ENCODE peak calls at places on chromosome 16, in ten cellular contexts. N is stimulated activated CD4-positive, alpha-beta T cell treated with anti-CD3 and anti-CD28 coated beads, Interleukin-1b, Interleukin-23, amount 100 ng/mL, for 24 hours; M is RPMI7951; Q is GOT3; R is activated CD4-positive, alpha-beta memory T cell treated with anti-CD3 and anti-CD28 coated beads, Interleukin-2, amount 10 ng/mL, durations not matched to agents 7 days and 5 days; W is GM20000; J is lower lobe of right lung; Z is SW480; H is activated CD4-positive, alpha-beta T cell treated with anti-CD3 and anti-CD28 coated beads for 4 hours; Y is activated naive CD4-positive, alpha-beta T cell. P is an unnamed sample.

GRCh38 chr16:82793550-82794244 is 166.9 kb downstream of the CDH13 start:
- DNase-seq in N (no peak), M (no peak), Q (no peak), R (no peak), W (no peak), J (no peak), Z (no peak), H (no peak), Y (no peak), P (no peak)

GRCh38 chr16:82945420-82946096 is 318.8 kb downstream of the CDH13 start:
- DNase-seq in N (no peak), M (peak), Q (no peak), R (peak), W (no peak), J (no peak), Z (no peak), H (no peak), Y (no peak), P (no peak)

GRCh38 chr16:84788968-84789371 is 30.8 kb upstream of the CRISPLD2 start:
- DNase-seq in N (no peak), M (no peak), Q (no peak), R (no peak), W (no peak), J (no peak), Z (no peak), H (no peak), Y (no peak), P (no peak)

GRCh38 chr16:21226749-21227148 is 6.8 kb upstream of the ANKS4B start:
- DNase-seq in N (no peak), M (peak), Q (no peak), R (no peak), W (no peak), J (no peak), Z (no peak), H (no peak), Y (no peak), P (no peak)

GRCh38 chr16:65660390-65660789 is 538.5 kb upstream of the CDH11 start:
- DNase-seq in N (no peak), M (peak), Q (no peak), R (no peak), W (no peak), J (no peak), Z (no peak), H (no peak), Y (no peak), P (no peak)

GRCh38 chr16:78040396-78040795 is 18.0 kb downstream of the CLEC3A start:
- DNase-seq in N (no peak), M (no peak), Q (no peak), R (no peak), W (no peak), J (no peak), Z (no peak), H (no peak), Y (no peak), P (no peak)

GRCh38 chr16:57150682-57151330 is 35.0 kb downstream of the PSME3IP1 start:
- DNase-seq in N (no peak), M (no peak), Q (no peak), R (no peak), W (no peak), J (no peak), Z (no peak), H (no peak), Y (no peak), P (no peak)

GRCh38 chr16:27792486-27793275 is 242.7 kb downstream of the KATNIP start:
- DNase-seq in N (no peak), M (no peak), Q (no peak), R (no peak), W (no peak), J (no peak), Z (no peak), H (no peak), Y (no peak), P (no peak)

GRCh38 chr16:57098188-57098841 is 5.9 kb downstream of the CPNE2 start:
- DNase-seq in N (no peak), M (no peak), Q (no peak), R (no peak), W (no peak), J (no peak), Z (no peak), H (no peak), Y (no peak), P (no peak)

GRCh38 chr16:85777583-85778310 is 21.6 kb downstream of the EMC8 start:
- DNase-seq in N (no peak), M (peak), Q (no peak), R (no peak), W (no peak), J (no peak), Z (no peak), H (no peak), Y (no peak), P (peak)

GRCh38 chr16:12462690-12463646 is 340.7 kb downstream of the CPPED1 start:
- DNase-seq in N (no peak), M (peak), Q (no peak), R (no peak), W (no peak), J (no peak), Z (no peak), H (no peak), Y (no peak), P (no peak)

GRCh38 chr16:27164280-27164837 is 39.0 kb upstream of the KDM8 start:
- DNase-seq in N (no peak), M (no peak), Q (no peak), R (no peak), W (no peak), J (no peak), Z (no peak), H (no peak), Y (no peak), P (no peak)

GRCh38 chr16:74029122-74029805 is 267.4 kb upstream of the PSMD7 start:
- DNase-seq in N (no peak), M (no peak), Q (no peak), R (no peak), W (no peak), J (no peak), Z (peak), H (no peak), Y (no peak), P (no peak)

GRCh38 chr16:86616906-86617305 is 38.6 kb downstream of the FOXL1 start:
- DNase-seq in N (no peak), M (no peak), Q (no peak), R (no peak), W (no peak), J (no peak), Z (no peak), H (no peak), Y (no peak), P (no peak)

GRCh38 chr16:53614346-53614745 is 89.3 kb downstream of the RPGRIP1L start:
- DNase-seq in N (no peak), M (no peak), Q (no peak), R (no peak), W (no peak), J (no peak), Z (no peak), H (no peak), Y (no peak), P (no peak)

GRCh38 chr16:50440531-50440930 is 71.7 kb upstream of the BRD7 start:
- DNase-seq in N (no peak), M (no peak), Q (no peak), R (no peak), W (no peak), J (no peak), Z (no peak), H (no peak), Y (no peak), P (no peak)

P was measured in SW 1271.